ENCODE peak calls at places on chromosomes 12 and 14, in nine cellular contexts. S, U, O, B, J, R, X, I and N are unnamed samples.

GRCh38 chr12:46921754-46922113 is 95.9 kb upstream of the SLC38A4 start:
- DNase-seq in S (no peak), U (no peak), O (no peak), B (no peak), J (peak; percentile 24), R (no peak), X (peak; percentile 33), I (no peak), N (no peak)

GRCh38 chr12:53062977-53063707 is 13.3 kb downstream of the TNS2 start:
- DNase-seq in S (no peak), U (no peak), O (no peak), B (peak; percentile 3), J (no peak), R (no peak), X (no peak), I (no peak), N (no peak)

GRCh38 chr12:26389303-26389702 is 193.9 kb downstream of the SSPN start:
- DNase-seq in S (no peak), U (no peak), O (no peak), B (no peak), J (no peak), R (no peak), X (no peak), I (no peak), N (no peak)

GRCh38 chr14:50594577-50595316 is 34.8 kb downstream of the ATL1 start:
- DNase-seq in S (no peak), U (no peak), O (no peak), B (no peak), J (no peak), R (no peak), X (no peak), I (no peak), N (no peak)

GRCh38 chr12:22268973-22269372 is 65.5 kb downstream of the ST8SIA1 start:
- DNase-seq in S (no peak), U (no peak), O (no peak), B (no peak), J (no peak), R (no peak), X (no peak), I (no peak), N (no peak)

GRCh38 chr12:107320929-107321618 is 227.7 kb upstream of the CRY1 start:
- DNase-seq in S (peak; percentile 29), U (no peak), O (peak; percentile 74), B (peak; percentile 87), J (peak; percentile 46), R (peak; percentile 86), X (peak; percentile 82), I (peak; percentile 69), N (peak; percentile 37)

GRCh38 chr14:99408286-99408970 is 72.2 kb downstream of the SETD3 start:
- DNase-seq in S (no peak), U (no peak), O (no peak), B (no peak), J (no peak), R (no peak), X (no peak), I (no peak), N (no peak)

GRCh38 chr14:67441672-67442071 is 29.7 kb upstream of the PLEK2 start:
- DNase-seq in S (no peak), U (no peak), O (no peak), B (no peak), J (no peak), R (no peak), X (no peak), I (no peak), N (no peak)

GRCh38 chr12:113030875-113031525 is 25.5 kb upstream of the DTX1 start:
- DNase-seq in S (peak; percentile 65), U (peak; percentile 64), O (no peak), B (no peak), J (peak; percentile 75), R (peak; percentile 2), X (peak; percentile 63), I (peak; percentile 59), N (peak; percentile 53)

GRCh38 chr12:109497675-109498074 is 20.2 kb downstream of the UBE3B start:
- DNase-seq in S (peak; percentile 87), U (no peak), O (no peak), B (no peak), J (peak; percentile 75), R (no peak), X (peak; percentile 94), I (peak; percentile 13), N (no peak)

GRCh38 chr12:62166525-62166924 is 93.7 kb upstream of the USP15 start:
- DNase-seq in S (no peak), U (no peak), O (no peak), B (no peak), J (no peak), R (no peak), X (no peak), I (no peak), N (no peak)

GRCh38 chr14:70660967-70661871 is 19.5 kb downstream of the TTC9 start:
- DNase-seq in S (no peak), U (no peak), O (no peak), B (peak; percentile 76), J (no peak), R (peak; percentile 75), X (peak; percentile 36), I (no peak), N (no peak)